ENCODE peak calls at places on chromosomes 16 and 17, in seven cellular contexts. One of them, this sample, is unnamed.

GRCh38 chr16:739560-740458 is 988 bp downstream of the CIAO3 start:
- DNase-seq in fibroblast of lung: no peak
- DNase-seq in AG04450: no peak
- DNase-seq in A549: no peak
- DNase-seq in anterior cingulate cortex: no peak
- DNase-seq in PC-9: peak
- DNase-seq in T-helper 2 cell: no peak
- DNase-seq in this sample: no peak

GRCh38 chr17:18362509-18363020 is 785 bp downstream of the SHMT1 start:
- DNase-seq in fibroblast of lung: peak
- DNase-seq in AG04450: no peak
- DNase-seq in A549: peak
- DNase-seq in anterior cingulate cortex: peak
- DNase-seq in PC-9: peak
- DNase-seq in T-helper 2 cell: no peak
- DNase-seq in this sample: no peak

GRCh38 chr17:12592941-12593340 is 72.7 kb upstream of the MYOCD start:
- DNase-seq in fibroblast of lung: peak
- DNase-seq in AG04450: no peak
- DNase-seq in A549: no peak
- DNase-seq in anterior cingulate cortex: no peak
- DNase-seq in PC-9: no peak
- DNase-seq in T-helper 2 cell: no peak
- DNase-seq in this sample: no peak

GRCh38 chr17:80113033-80113484 is 11.7 kb downstream of the GAA start:
- DNase-seq in fibroblast of lung: no peak
- DNase-seq in AG04450: no peak
- DNase-seq in A549: no peak
- DNase-seq in anterior cingulate cortex: no peak
- DNase-seq in PC-9: no peak
- DNase-seq in T-helper 2 cell: no peak
- DNase-seq in this sample: no peak

GRCh38 chr17:58310511-58311428 is 17.8 kb downstream of the TSPOAP1 start:
- DNase-seq in fibroblast of lung: no peak
- DNase-seq in AG04450: no peak
- DNase-seq in A549: no peak
- DNase-seq in anterior cingulate cortex: no peak
- DNase-seq in PC-9: no peak
- DNase-seq in T-helper 2 cell: no peak
- DNase-seq in this sample: peak

GRCh38 chr17:73208139-73208827 is 15.4 kb downstream of the COG1 start:
- DNase-seq in fibroblast of lung: no peak
- DNase-seq in AG04450: no peak
- DNase-seq in A549: no peak
- DNase-seq in anterior cingulate cortex: no peak
- DNase-seq in PC-9: no peak
- DNase-seq in T-helper 2 cell: no peak
- DNase-seq in this sample: no peak

GRCh38 chr16:58345574-58346354 is 46.5 kb upstream of the GINS3 start:
- DNase-seq in fibroblast of lung: peak
- DNase-seq in AG04450: no peak
- DNase-seq in A549: no peak
- DNase-seq in anterior cingulate cortex: no peak
- DNase-seq in PC-9: no peak
- DNase-seq in T-helper 2 cell: no peak
- DNase-seq in this sample: no peak

GRCh38 chr17:39739020-39739884 is 1.5 kb downstream of the GRB7 start:
- DNase-seq in fibroblast of lung: no peak
- DNase-seq in AG04450: no peak
- DNase-seq in A549: peak
- DNase-seq in anterior cingulate cortex: no peak
- DNase-seq in PC-9: peak
- DNase-seq in T-helper 2 cell: no peak
- DNase-seq in this sample: no peak

GRCh38 chr17:38783227-38783626 is 16.1 kb downstream of the PIP4K2B start:
- DNase-seq in fibroblast of lung: no peak
- DNase-seq in AG04450: no peak
- DNase-seq in A549: no peak
- DNase-seq in anterior cingulate cortex: no peak
- DNase-seq in PC-9: no peak
- DNase-seq in T-helper 2 cell: no peak
- DNase-seq in this sample: no peak

GRCh38 chr16:75089486-75090202 is 26.9 kb downstream of the LDHD start:
- DNase-seq in fibroblast of lung: no peak
- DNase-seq in AG04450: no peak
- DNase-seq in A549: no peak
- DNase-seq in anterior cingulate cortex: no peak
- DNase-seq in PC-9: no peak
- DNase-seq in T-helper 2 cell: no peak
- DNase-seq in this sample: no peak

GRCh38 chr16:81493755-81494433 is 49.3 kb downstream of the CMIP start:
- DNase-seq in fibroblast of lung: peak
- DNase-seq in AG04450: peak
- DNase-seq in A549: peak
- DNase-seq in anterior cingulate cortex: no peak
- DNase-seq in PC-9: peak
- DNase-seq in T-helper 2 cell: no peak
- DNase-seq in this sample: no peak

GRCh38 chr16:19645557-19645981 is 72.5 kb downstream of the KNOP1 start:
- DNase-seq in fibroblast of lung: no peak
- DNase-seq in AG04450: no peak
- DNase-seq in A549: no peak
- DNase-seq in anterior cingulate cortex: no peak
- DNase-seq in PC-9: no peak
- DNase-seq in T-helper 2 cell: no peak
- DNase-seq in this sample: no peak

GRCh38 chr16:88505405-88506082 is 52.5 kb downstream of the ZFPM1 start:
- DNase-seq in fibroblast of lung: no peak
- DNase-seq in AG04450: no peak
- DNase-seq in A549: peak
- DNase-seq in anterior cingulate cortex: no peak
- DNase-seq in PC-9: no peak
- DNase-seq in T-helper 2 cell: peak
- DNase-seq in this sample: no peak

GRCh38 chr16:56848955-56849689 is 15.9 kb upstream of the SLC12A3 start:
- DNase-seq in fibroblast of lung: peak
- DNase-seq in AG04450: no peak
- DNase-seq in A549: no peak
- DNase-seq in anterior cingulate cortex: no peak
- DNase-seq in PC-9: no peak
- DNase-seq in T-helper 2 cell: no peak
- DNase-seq in this sample: no peak

GRCh38 chr16:66261826-66262225 is 104.7 kb upstream of the CDH5 start:
- DNase-seq in fibroblast of lung: no peak
- DNase-seq in AG04450: no peak
- DNase-seq in A549: no peak
- DNase-seq in anterior cingulate cortex: no peak
- DNase-seq in PC-9: no peak
- DNase-seq in T-helper 2 cell: no peak
- DNase-seq in this sample: no peak

GRCh38 chr17:17545031-17545820 is 46.3 kb downstream of the PEMT start:
- DNase-seq in fibroblast of lung: peak
- DNase-seq in AG04450: no peak
- DNase-seq in A549: no peak
- DNase-seq in anterior cingulate cortex: no peak
- DNase-seq in PC-9: no peak
- DNase-seq in T-helper 2 cell: no peak
- DNase-seq in this sample: no peak

GRCh38 chr16:57376313-57376818 is 4.1 kb downstream of the CX3CL1 start:
- DNase-seq in fibroblast of lung: no peak
- DNase-seq in AG04450: no peak
- DNase-seq in A549: no peak
- DNase-seq in anterior cingulate cortex: no peak
- DNase-seq in PC-9: no peak
- DNase-seq in T-helper 2 cell: no peak
- DNase-seq in this sample: no peak

GRCh38 chr16:29312835-29313558 is 93.5 kb downstream of the NPIPB11 start:
- DNase-seq in fibroblast of lung: no peak
- DNase-seq in AG04450: no peak
- DNase-seq in A549: no peak
- DNase-seq in anterior cingulate cortex: no peak
- DNase-seq in PC-9: no peak
- DNase-seq in T-helper 2 cell: no peak
- DNase-seq in this sample: no peak

GRCh38 chr16:62036101-62036806 is at the start of gene CDH8:
- DNase-seq in fibroblast of lung: no peak
- DNase-seq in AG04450: no peak
- DNase-seq in A549: no peak
- DNase-seq in anterior cingulate cortex: no peak
- DNase-seq in PC-9: no peak
- DNase-seq in T-helper 2 cell: no peak
- DNase-seq in this sample: no peak

GRCh38 chr17:48539177-48539576 is 5.7 kb downstream of the HOXB2 start:
- DNase-seq in fibroblast of lung: peak
- DNase-seq in AG04450: no peak
- DNase-seq in A549: no peak
- DNase-seq in anterior cingulate cortex: no peak
- DNase-seq in PC-9: no peak
- DNase-seq in T-helper 2 cell: no peak
- DNase-seq in this sample: no peak

GRCh38 chr17:48139948-48140347 is 32.4 kb downstream of the SNX11 start:
- DNase-seq in fibroblast of lung: no peak
- DNase-seq in AG04450: no peak
- DNase-seq in A549: no peak
- DNase-seq in anterior cingulate cortex: no peak
- DNase-seq in PC-9: no peak
- DNase-seq in T-helper 2 cell: no peak
- DNase-seq in this sample: no peak

GRCh38 chr16:54930034-54930938 is at the start of gene IRX5:
- DNase-seq in fibroblast of lung: peak
- DNase-seq in AG04450: no peak
- DNase-seq in A549: peak
- DNase-seq in anterior cingulate cortex: peak
- DNase-seq in PC-9: peak
- DNase-seq in T-helper 2 cell: no peak
- DNase-seq in this sample: peak

GRCh38 chr17:54898576-54898975 is 2.1 kb upstream of the TOM1L1 start:
- DNase-seq in fibroblast of lung: no peak
- DNase-seq in AG04450: no peak
- DNase-seq in A549: no peak
- DNase-seq in anterior cingulate cortex: no peak
- DNase-seq in PC-9: no peak
- DNase-seq in T-helper 2 cell: no peak
- DNase-seq in this sample: no peak

GRCh38 chr17:29883497-29883896 is 46.5 kb downstream of the SSH2 start:
- DNase-seq in fibroblast of lung: no peak
- DNase-seq in AG04450: no peak
- DNase-seq in A549: no peak
- DNase-seq in anterior cingulate cortex: no peak
- DNase-seq in PC-9: no peak
- DNase-seq in T-helper 2 cell: no peak
- DNase-seq in this sample: no peak

GRCh38 chr17:54902017-54902416 is 1.4 kb downstream of the TOM1L1 start:
- DNase-seq in fibroblast of lung: no peak
- DNase-seq in AG04450: no peak
- DNase-seq in A549: no peak
- DNase-seq in anterior cingulate cortex: no peak
- DNase-seq in PC-9: no peak
- DNase-seq in T-helper 2 cell: no peak
- DNase-seq in this sample: no peak

GRCh38 chr16:84673203-84673535 is 24.9 kb downstream of the KLHL36 start:
- DNase-seq in fibroblast of lung: no peak
- DNase-seq in AG04450: no peak
- DNase-seq in A549: no peak
- DNase-seq in anterior cingulate cortex: no peak
- DNase-seq in PC-9: peak
- DNase-seq in T-helper 2 cell: no peak
- DNase-seq in this sample: no peak

GRCh38 chr17:2292100-2292499 is 11.5 kb downstream of the SMG6 start:
- DNase-seq in fibroblast of lung: no peak
- DNase-seq in AG04450: peak
- DNase-seq in A549: no peak
- DNase-seq in anterior cingulate cortex: no peak
- DNase-seq in PC-9: no peak
- DNase-seq in T-helper 2 cell: no peak
- DNase-seq in this sample: no peak

GRCh38 chr16:72474511-72475123 is 302.7 kb upstream of the PMFBP1 start:
- DNase-seq in fibroblast of lung: peak
- DNase-seq in AG04450: peak
- DNase-seq in A549: no peak
- DNase-seq in anterior cingulate cortex: no peak
- DNase-seq in PC-9: peak
- DNase-seq in T-helper 2 cell: no peak
- DNase-seq in this sample: no peak

GRCh38 chr17:39281806-39282205 is 56.1 kb upstream of the STAC2 start:
- DNase-seq in fibroblast of lung: no peak
- DNase-seq in AG04450: peak
- DNase-seq in A549: no peak
- DNase-seq in anterior cingulate cortex: no peak
- DNase-seq in PC-9: no peak
- DNase-seq in T-helper 2 cell: no peak
- DNase-seq in this sample: no peak

GRCh38 chr17:69335018-69335417 is 8.1 kb upstream of the ABCA5 start:
- DNase-seq in fibroblast of lung: peak
- DNase-seq in AG04450: no peak
- DNase-seq in A549: peak
- DNase-seq in anterior cingulate cortex: no peak
- DNase-seq in PC-9: no peak
- DNase-seq in T-helper 2 cell: no peak
- DNase-seq in this sample: no peak

GRCh38 chr17:42797067-42798007 is 1.2 kb downstream of the COA3 start:
- DNase-seq in fibroblast of lung: no peak
- DNase-seq in AG04450: no peak
- DNase-seq in A549: no peak
- DNase-seq in anterior cingulate cortex: no peak
- DNase-seq in PC-9: no peak
- DNase-seq in T-helper 2 cell: no peak
- DNase-seq in this sample: no peak

GRCh38 chr16:66521951-66522771 is 27.8 kb downstream of the TK2 start:
- DNase-seq in fibroblast of lung: peak
- DNase-seq in AG04450: no peak
- DNase-seq in A549: no peak
- DNase-seq in anterior cingulate cortex: no peak
- DNase-seq in PC-9: peak
- DNase-seq in T-helper 2 cell: peak
- DNase-seq in this sample: no peak

GRCh38 chr16:2037631-2038358 is 9.8 kb downstream of the NTHL1 start:
- DNase-seq in fibroblast of lung: no peak
- DNase-seq in AG04450: no peak
- DNase-seq in A549: no peak
- DNase-seq in anterior cingulate cortex: no peak
- DNase-seq in PC-9: no peak
- DNase-seq in T-helper 2 cell: no peak
- DNase-seq in this sample: no peak

GRCh38 chr17:81487487-81488275 is 24.9 kb downstream of the ACTG1 start:
- DNase-seq in fibroblast of lung: peak
- DNase-seq in AG04450: no peak
- DNase-seq in A549: peak
- DNase-seq in anterior cingulate cortex: peak
- DNase-seq in PC-9: no peak
- DNase-seq in T-helper 2 cell: peak
- DNase-seq in this sample: peak

GRCh38 chr16:49681449-49681848 is 174.5 kb downstream of the ZNF423 start:
- DNase-seq in fibroblast of lung: no peak
- DNase-seq in AG04450: no peak
- DNase-seq in A549: no peak
- DNase-seq in anterior cingulate cortex: no peak
- DNase-seq in PC-9: no peak
- DNase-seq in T-helper 2 cell: no peak
- DNase-seq in this sample: no peak

GRCh38 chr16:66667944-66668343 is 28.6 kb downstream of the CMTM4 start:
- DNase-seq in fibroblast of lung: no peak
- DNase-seq in AG04450: no peak
- DNase-seq in A549: no peak
- DNase-seq in anterior cingulate cortex: no peak
- DNase-seq in PC-9: no peak
- DNase-seq in T-helper 2 cell: no peak
- DNase-seq in this sample: no peak